ENCODE peak calls at places on chromosomes 4 and X, in seven cellular contexts. One of them, this sample, is unnamed.

GRCh38 chr4:7348946-7349900 is 85.5 kb downstream of the PSAPL1 start:
- DNase-seq in activated T-cell treated with anti-CD3 and anti-CD28 coated beads, Interleukin-2, amount 50 U/mL, for 72 hours: no peak
- DNase-seq in BE2C: no peak
- DNase-seq in M059J: no peak
- DNase-seq in colonic mucosa: no peak
- DNase-seq in tibial nerve: no peak
- DNase-seq in lower leg skin: no peak
- DNase-seq in this sample: no peak

GRCh38 chr4:22911285-22911684 is 218.5 kb downstream of the GBA3 start:
- DNase-seq in lower leg skin: no peak
- DNase-seq in colonic mucosa: no peak
- DNase-seq in BE2C: no peak
- DNase-seq in M059J: no peak
- DNase-seq in activated T-cell treated with anti-CD3 and anti-CD28 coated beads, Interleukin-2, amount 50 U/mL, for 72 hours: no peak
- DNase-seq in tibial nerve: no peak
- DNase-seq in this sample: no peak

GRCh38 chrX:116726806-116727205 is 264.0 kb upstream of the CT83 start:
- DNase-seq in tibial nerve: no peak
- DNase-seq in lower leg skin: no peak
- DNase-seq in BE2C: no peak
- DNase-seq in activated T-cell treated with anti-CD3 and anti-CD28 coated beads, Interleukin-2, amount 50 U/mL, for 72 hours: no peak
- DNase-seq in M059J: no peak
- DNase-seq in colonic mucosa: no peak
- DNase-seq in this sample: no peak

GRCh38 chr4:77443941-77444340 is 161.7 kb upstream of the CXCL13 start:
- DNase-seq in tibial nerve: no peak
- DNase-seq in colonic mucosa: no peak
- DNase-seq in lower leg skin: no peak
- DNase-seq in BE2C: no peak
- DNase-seq in activated T-cell treated with anti-CD3 and anti-CD28 coated beads, Interleukin-2, amount 50 U/mL, for 72 hours: no peak
- DNase-seq in M059J: no peak
- DNase-seq in this sample: no peak

GRCh38 chrX:10327651-10328050 is 170.9 kb downstream of the CLCN4 start:
- DNase-seq in colonic mucosa: no peak
- DNase-seq in tibial nerve: no peak
- DNase-seq in BE2C: peak; percentile 8
- DNase-seq in activated T-cell treated with anti-CD3 and anti-CD28 coated beads, Interleukin-2, amount 50 U/mL, for 72 hours: no peak
- DNase-seq in lower leg skin: no peak
- DNase-seq in M059J: peak; percentile 88
- DNase-seq in this sample: no peak

GRCh38 chr4:139223682-139224317 is 46.8 kb upstream of the ELF2 start:
- DNase-seq in activated T-cell treated with anti-CD3 and anti-CD28 coated beads, Interleukin-2, amount 50 U/mL, for 72 hours: peak; percentile 12
- DNase-seq in colonic mucosa: no peak
- DNase-seq in M059J: peak; percentile 57
- DNase-seq in tibial nerve: peak; percentile 33
- DNase-seq in BE2C: no peak
- DNase-seq in lower leg skin: no peak
- DNase-seq in this sample: no peak

GRCh38 chrX:154730271-154730883 is 20.5 kb downstream of the GAB3 start:
- DNase-seq in tibial nerve: no peak
- DNase-seq in lower leg skin: no peak
- DNase-seq in activated T-cell treated with anti-CD3 and anti-CD28 coated beads, Interleukin-2, amount 50 U/mL, for 72 hours: no peak
- DNase-seq in M059J: peak; percentile 95
- DNase-seq in BE2C: no peak
- DNase-seq in colonic mucosa: no peak
- DNase-seq in this sample: no peak

GRCh38 chr4:30833206-30833605 is 113.0 kb downstream of the PCDH7 start:
- DNase-seq in activated T-cell treated with anti-CD3 and anti-CD28 coated beads, Interleukin-2, amount 50 U/mL, for 72 hours: no peak
- DNase-seq in colonic mucosa: no peak
- DNase-seq in tibial nerve: no peak
- DNase-seq in lower leg skin: no peak
- DNase-seq in BE2C: no peak
- DNase-seq in M059J: no peak
- DNase-seq in this sample: no peak

GRCh38 chr4:163613375-163613774 is 118.9 kb downstream of the TMA16 start:
- DNase-seq in M059J: no peak
- DNase-seq in lower leg skin: no peak
- DNase-seq in tibial nerve: no peak
- DNase-seq in colonic mucosa: no peak
- DNase-seq in BE2C: no peak
- DNase-seq in activated T-cell treated with anti-CD3 and anti-CD28 coated beads, Interleukin-2, amount 50 U/mL, for 72 hours: no peak
- DNase-seq in this sample: no peak

GRCh38 chrX:135543924-135544323 is 23.5 kb downstream of the INTS6L start:
- DNase-seq in colonic mucosa: peak; percentile 54
- DNase-seq in activated T-cell treated with anti-CD3 and anti-CD28 coated beads, Interleukin-2, amount 50 U/mL, for 72 hours: peak; percentile 53
- DNase-seq in tibial nerve: no peak
- DNase-seq in M059J: peak; percentile 3
- DNase-seq in lower leg skin: no peak
- DNase-seq in BE2C: no peak
- DNase-seq in this sample: no peak

GRCh38 chr4:43564601-43565000 is 672.1 kb downstream of the GRXCR1 start:
- DNase-seq in BE2C: no peak
- DNase-seq in colonic mucosa: no peak
- DNase-seq in activated T-cell treated with anti-CD3 and anti-CD28 coated beads, Interleukin-2, amount 50 U/mL, for 72 hours: no peak
- DNase-seq in lower leg skin: no peak
- DNase-seq in M059J: no peak
- DNase-seq in tibial nerve: no peak
- DNase-seq in this sample: no peak

GRCh38 chr4:126242679-126243390 is 928.1 kb downstream of the FAT4 start:
- DNase-seq in BE2C: no peak
- DNase-seq in tibial nerve: peak; percentile 23
- DNase-seq in colonic mucosa: no peak
- DNase-seq in lower leg skin: peak; percentile 13
- DNase-seq in M059J: peak; percentile 8
- DNase-seq in activated T-cell treated with anti-CD3 and anti-CD28 coated beads, Interleukin-2, amount 50 U/mL, for 72 hours: no peak
- DNase-seq in this sample: no peak

GRCh38 chr4:6573551-6573950 is 1.4 kb upstream of the MAN2B2 start:
- DNase-seq in BE2C: no peak
- DNase-seq in M059J: no peak
- DNase-seq in activated T-cell treated with anti-CD3 and anti-CD28 coated beads, Interleukin-2, amount 50 U/mL, for 72 hours: no peak
- DNase-seq in lower leg skin: no peak
- DNase-seq in tibial nerve: no peak
- DNase-seq in colonic mucosa: no peak
- DNase-seq in this sample: no peak

GRCh38 chr4:105714071-105714521 is 5.5 kb downstream of the GSTCD start:
- DNase-seq in BE2C: no peak
- DNase-seq in lower leg skin: no peak
- DNase-seq in colonic mucosa: no peak
- DNase-seq in activated T-cell treated with anti-CD3 and anti-CD28 coated beads, Interleukin-2, amount 50 U/mL, for 72 hours: no peak
- DNase-seq in tibial nerve: no peak
- DNase-seq in M059J: peak; percentile 39
- DNase-seq in this sample: no peak

GRCh38 chrX:21490341-21490740 is 116.1 kb downstream of the CNKSR2 start:
- DNase-seq in activated T-cell treated with anti-CD3 and anti-CD28 coated beads, Interleukin-2, amount 50 U/mL, for 72 hours: no peak
- DNase-seq in tibial nerve: no peak
- DNase-seq in M059J: no peak
- DNase-seq in BE2C: no peak
- DNase-seq in colonic mucosa: no peak
- DNase-seq in lower leg skin: no peak
- DNase-seq in this sample: no peak

GRCh38 chr4:3812211-3812934 is 46.2 kb downstream of the ADRA2C start:
- DNase-seq in M059J: no peak
- DNase-seq in BE2C: no peak
- DNase-seq in tibial nerve: no peak
- DNase-seq in activated T-cell treated with anti-CD3 and anti-CD28 coated beads, Interleukin-2, amount 50 U/mL, for 72 hours: no peak
- DNase-seq in lower leg skin: no peak
- DNase-seq in colonic mucosa: no peak
- DNase-seq in this sample: no peak

GRCh38 chr4:41731569-41731968 is 17.0 kb downstream of the PHOX2B start:
- DNase-seq in M059J: no peak
- DNase-seq in tibial nerve: no peak
- DNase-seq in lower leg skin: no peak
- DNase-seq in BE2C: peak; percentile 21
- DNase-seq in activated T-cell treated with anti-CD3 and anti-CD28 coated beads, Interleukin-2, amount 50 U/mL, for 72 hours: no peak
- DNase-seq in colonic mucosa: no peak
- DNase-seq in this sample: no peak

GRCh38 chr4:26120098-26120795 is 200.6 kb upstream of the RBPJ start:
- DNase-seq in tibial nerve: no peak
- DNase-seq in lower leg skin: no peak
- DNase-seq in M059J: no peak
- DNase-seq in colonic mucosa: no peak
- DNase-seq in BE2C: no peak
- DNase-seq in activated T-cell treated with anti-CD3 and anti-CD28 coated beads, Interleukin-2, amount 50 U/mL, for 72 hours: no peak
- DNase-seq in this sample: no peak

GRCh38 chr4:96315815-96316214 is 475.9 kb downstream of the PDHA2 start:
- DNase-seq in tibial nerve: no peak
- DNase-seq in BE2C: peak; percentile 68
- DNase-seq in lower leg skin: no peak
- DNase-seq in activated T-cell treated with anti-CD3 and anti-CD28 coated beads, Interleukin-2, amount 50 U/mL, for 72 hours: no peak
- DNase-seq in colonic mucosa: no peak
- DNase-seq in M059J: no peak
- DNase-seq in this sample: no peak

GRCh38 chr4:159175165-159175988 is 72.5 kb downstream of the RAPGEF2 start:
- DNase-seq in BE2C: peak; percentile 63
- DNase-seq in lower leg skin: peak; percentile 62
- DNase-seq in activated T-cell treated with anti-CD3 and anti-CD28 coated beads, Interleukin-2, amount 50 U/mL, for 72 hours: peak; percentile 60
- DNase-seq in M059J: peak; percentile 78
- DNase-seq in colonic mucosa: peak; percentile 70
- DNase-seq in tibial nerve: peak; percentile 79
- DNase-seq in this sample: peak; percentile 39

GRCh38 chrX:49155243-49155899 is 7.2 kb upstream of the MAGIX start:
- DNase-seq in tibial nerve: no peak
- DNase-seq in M059J: peak; percentile 25
- DNase-seq in activated T-cell treated with anti-CD3 and anti-CD28 coated beads, Interleukin-2, amount 50 U/mL, for 72 hours: peak; percentile 35
- DNase-seq in colonic mucosa: peak; percentile 81
- DNase-seq in lower leg skin: peak; percentile 50
- DNase-seq in BE2C: no peak
- DNase-seq in this sample: no peak

GRCh38 chr4:186723207-186724047 is at the start of gene FAT1:
- DNase-seq in lower leg skin: peak; percentile 40
- DNase-seq in activated T-cell treated with anti-CD3 and anti-CD28 coated beads, Interleukin-2, amount 50 U/mL, for 72 hours: peak; percentile 9
- DNase-seq in M059J: peak; percentile 61
- DNase-seq in BE2C: peak; percentile 41
- DNase-seq in tibial nerve: peak; percentile 40
- DNase-seq in colonic mucosa: peak; percentile 66
- DNase-seq in this sample: peak; percentile 58

GRCh38 chr4:77358315-77358928 is 201.4 kb downstream of the CCNG2 start:
- DNase-seq in BE2C: peak; percentile 21
- DNase-seq in tibial nerve: peak; percentile 18
- DNase-seq in lower leg skin: no peak
- DNase-seq in colonic mucosa: peak; percentile 26
- DNase-seq in M059J: peak; percentile 15
- DNase-seq in activated T-cell treated with anti-CD3 and anti-CD28 coated beads, Interleukin-2, amount 50 U/mL, for 72 hours: no peak
- DNase-seq in this sample: peak; percentile 11

GRCh38 chr4:47418147-47418546 is 45.4 kb downstream of the COMMD8 start:
- DNase-seq in colonic mucosa: no peak
- DNase-seq in M059J: no peak
- DNase-seq in BE2C: no peak
- DNase-seq in activated T-cell treated with anti-CD3 and anti-CD28 coated beads, Interleukin-2, amount 50 U/mL, for 72 hours: no peak
- DNase-seq in tibial nerve: no peak
- DNase-seq in lower leg skin: no peak
- DNase-seq in this sample: no peak

GRCh38 chr4:156946508-156947197 is 24.9 kb downstream of the PDGFC start:
- DNase-seq in BE2C: no peak
- DNase-seq in lower leg skin: peak; percentile 42
- DNase-seq in colonic mucosa: no peak
- DNase-seq in tibial nerve: peak; percentile 32
- DNase-seq in M059J: peak; percentile 97
- DNase-seq in activated T-cell treated with anti-CD3 and anti-CD28 coated beads, Interleukin-2, amount 50 U/mL, for 72 hours: no peak
- DNase-seq in this sample: no peak

This sample was measured in progenitor cell of endocrine pancreas.